ENCODE peak calls at places on chromosomes 6 and 20, in seven cellular contexts. One of them, this sample, is unnamed.

GRCh38 chr6:111030008-111031006 is 48.5 kb downstream of the RPF2 start:
- DNase-seq in memory B cell: no peak
- DNase-seq in cardiac muscle cell: peak
- DNase-seq in ureter: no peak
- DNase-seq in NCI-H2081: no peak
- DNase-seq in HS-5: no peak
- DNase-seq in mammary epithelial cell: no peak
- DNase-seq in this sample: no peak

GRCh38 chr20:10453241-10453640 is 18.1 kb downstream of the SLX4IP start:
- DNase-seq in cardiac muscle cell: no peak
- DNase-seq in mammary epithelial cell: no peak
- DNase-seq in HS-5: no peak
- DNase-seq in NCI-H2081: no peak
- DNase-seq in memory B cell: no peak
- DNase-seq in ureter: no peak
- DNase-seq in this sample: no peak

GRCh38 chr6:37628611-37629320 is 68.9 kb downstream of the MDGA1 start:
- DNase-seq in cardiac muscle cell: peak
- DNase-seq in memory B cell: no peak
- DNase-seq in HS-5: peak
- DNase-seq in ureter: no peak
- DNase-seq in mammary epithelial cell: no peak
- DNase-seq in NCI-H2081: no peak
- DNase-seq in this sample: no peak

GRCh38 chr6:150813319-150813992 is 52.0 kb upstream of the MTHFD1L start:
- DNase-seq in memory B cell: peak
- DNase-seq in NCI-H2081: no peak
- DNase-seq in ureter: peak
- DNase-seq in mammary epithelial cell: peak
- DNase-seq in cardiac muscle cell: peak
- DNase-seq in HS-5: no peak
- DNase-seq in this sample: no peak

GRCh38 chr20:2303693-2304092 is 7.9 kb downstream of the TGM3 start:
- DNase-seq in memory B cell: no peak
- DNase-seq in ureter: no peak
- DNase-seq in cardiac muscle cell: no peak
- DNase-seq in mammary epithelial cell: no peak
- DNase-seq in NCI-H2081: no peak
- DNase-seq in HS-5: no peak
- DNase-seq in this sample: no peak

GRCh38 chr6:170289971-170290305 is 940 bp downstream of the DLL1 start:
- DNase-seq in memory B cell: no peak
- DNase-seq in NCI-H2081: no peak
- DNase-seq in HS-5: no peak
- DNase-seq in ureter: peak
- DNase-seq in cardiac muscle cell: no peak
- DNase-seq in mammary epithelial cell: no peak
- DNase-seq in this sample: no peak

GRCh38 chr6:167906899-167907298 is 80.2 kb downstream of the AFDN start:
- DNase-seq in ureter: peak
- DNase-seq in HS-5: no peak
- DNase-seq in cardiac muscle cell: peak
- DNase-seq in NCI-H2081: peak
- DNase-seq in mammary epithelial cell: no peak
- DNase-seq in memory B cell: no peak
- DNase-seq in this sample: no peak

GRCh38 chr6:135209803-135210202 is 28.7 kb downstream of the MYB start:
- DNase-seq in HS-5: no peak
- DNase-seq in mammary epithelial cell: no peak
- DNase-seq in cardiac muscle cell: no peak
- DNase-seq in memory B cell: no peak
- DNase-seq in ureter: no peak
- DNase-seq in NCI-H2081: no peak
- DNase-seq in this sample: no peak

GRCh38 chr20:3068986-3069900 is 2.2 kb upstream of the OXT start:
- DNase-seq in HS-5: no peak
- DNase-seq in cardiac muscle cell: no peak
- DNase-seq in mammary epithelial cell: no peak
- DNase-seq in ureter: no peak
- DNase-seq in NCI-H2081: no peak
- DNase-seq in memory B cell: no peak
- DNase-seq in this sample: peak

GRCh38 chr6:47103931-47104330 is 61.8 kb upstream of the ADGRF1 start:
- DNase-seq in cardiac muscle cell: peak
- DNase-seq in HS-5: no peak
- DNase-seq in ureter: no peak
- DNase-seq in NCI-H2081: no peak
- DNase-seq in mammary epithelial cell: peak
- DNase-seq in memory B cell: no peak
- DNase-seq in this sample: no peak

GRCh38 chr6:148611213-148611612 is 135.6 kb upstream of the UST start:
- DNase-seq in cardiac muscle cell: peak
- DNase-seq in memory B cell: no peak
- DNase-seq in NCI-H2081: no peak
- DNase-seq in mammary epithelial cell: peak
- DNase-seq in HS-5: no peak
- DNase-seq in ureter: peak
- DNase-seq in this sample: peak

GRCh38 chr20:8375898-8376297 is 243.8 kb downstream of the PLCB1 start:
- DNase-seq in memory B cell: no peak
- DNase-seq in NCI-H2081: no peak
- DNase-seq in mammary epithelial cell: no peak
- DNase-seq in HS-5: no peak
- DNase-seq in cardiac muscle cell: no peak
- DNase-seq in ureter: no peak
- DNase-seq in this sample: no peak

GRCh38 chr6:159761135-159761872 is 541 bp upstream of the ACAT2 start:
- DNase-seq in cardiac muscle cell: peak
- DNase-seq in memory B cell: no peak
- DNase-seq in ureter: no peak
- DNase-seq in NCI-H2081: no peak
- DNase-seq in mammary epithelial cell: peak
- DNase-seq in HS-5: no peak
- DNase-seq in this sample: no peak

GRCh38 chr20:32985596-32985995 is 18.6 kb downstream of the SUN5 start:
- DNase-seq in memory B cell: no peak
- DNase-seq in ureter: no peak
- DNase-seq in NCI-H2081: no peak
- DNase-seq in mammary epithelial cell: no peak
- DNase-seq in HS-5: no peak
- DNase-seq in cardiac muscle cell: no peak
- DNase-seq in this sample: peak

GRCh38 chr6:16045238-16045637 is 83.6 kb upstream of the MYLIP start:
- DNase-seq in mammary epithelial cell: peak
- DNase-seq in memory B cell: no peak
- DNase-seq in cardiac muscle cell: no peak
- DNase-seq in HS-5: no peak
- DNase-seq in NCI-H2081: no peak
- DNase-seq in ureter: no peak
- DNase-seq in this sample: no peak

GRCh38 chr20:1326031-1326930 is 2.7 kb downstream of the SDCBP2 start:
- DNase-seq in memory B cell: no peak
- DNase-seq in ureter: peak
- DNase-seq in NCI-H2081: no peak
- DNase-seq in cardiac muscle cell: peak
- DNase-seq in HS-5: no peak
- DNase-seq in mammary epithelial cell: no peak
- DNase-seq in this sample: peak

GRCh38 chr6:12355354-12355753 is 65.2 kb downstream of the EDN1 start:
- DNase-seq in NCI-H2081: no peak
- DNase-seq in mammary epithelial cell: peak
- DNase-seq in ureter: no peak
- DNase-seq in cardiac muscle cell: no peak
- DNase-seq in HS-5: no peak
- DNase-seq in memory B cell: no peak
- DNase-seq in this sample: no peak

GRCh38 chr6:17096076-17096475 is 5.8 kb upstream of the STMND1 start:
- DNase-seq in HS-5: no peak
- DNase-seq in mammary epithelial cell: no peak
- DNase-seq in memory B cell: no peak
- DNase-seq in cardiac muscle cell: peak
- DNase-seq in NCI-H2081: no peak
- DNase-seq in ureter: no peak
- DNase-seq in this sample: no peak

GRCh38 chr20:50624351-50625016 is 66.9 kb downstream of the RIPOR3 start:
- DNase-seq in HS-5: no peak
- DNase-seq in cardiac muscle cell: no peak
- DNase-seq in memory B cell: no peak
- DNase-seq in NCI-H2081: peak
- DNase-seq in mammary epithelial cell: peak
- DNase-seq in ureter: peak
- DNase-seq in this sample: no peak

GRCh38 chr6:159726196-159726917 is 949 bp upstream of the WTAP start:
- DNase-seq in cardiac muscle cell: no peak
- DNase-seq in NCI-H2081: no peak
- DNase-seq in ureter: no peak
- DNase-seq in HS-5: no peak
- DNase-seq in memory B cell: no peak
- DNase-seq in mammary epithelial cell: no peak
- DNase-seq in this sample: no peak

GRCh38 chr20:10448270-10449156 is 13.4 kb downstream of the SLX4IP start:
- DNase-seq in ureter: no peak
- DNase-seq in mammary epithelial cell: no peak
- DNase-seq in cardiac muscle cell: peak
- DNase-seq in NCI-H2081: no peak
- DNase-seq in memory B cell: no peak
- DNase-seq in HS-5: no peak
- DNase-seq in this sample: no peak

GRCh38 chr6:27541212-27541931 is 68.5 kb upstream of the ZNF184 start:
- DNase-seq in NCI-H2081: no peak
- DNase-seq in cardiac muscle cell: no peak
- DNase-seq in ureter: no peak
- DNase-seq in memory B cell: no peak
- DNase-seq in mammary epithelial cell: peak
- DNase-seq in HS-5: no peak
- DNase-seq in this sample: no peak

GRCh38 chr6:168128631-168129291 is 49.7 kb upstream of the FRMD1 start:
- DNase-seq in ureter: no peak
- DNase-seq in NCI-H2081: no peak
- DNase-seq in HS-5: no peak
- DNase-seq in mammary epithelial cell: no peak
- DNase-seq in memory B cell: no peak
- DNase-seq in cardiac muscle cell: no peak
- DNase-seq in this sample: peak

GRCh38 chr20:48378976-48379670 is 448.7 kb downstream of the PREX1 start:
- DNase-seq in mammary epithelial cell: no peak
- DNase-seq in memory B cell: no peak
- DNase-seq in cardiac muscle cell: no peak
- DNase-seq in NCI-H2081: no peak
- DNase-seq in HS-5: no peak
- DNase-seq in ureter: no peak
- DNase-seq in this sample: peak

GRCh38 chr6:134420638-134421181 is 102.8 kb upstream of the SGK1 start:
- DNase-seq in HS-5: peak
- DNase-seq in NCI-H2081: no peak
- DNase-seq in memory B cell: no peak
- DNase-seq in cardiac muscle cell: peak
- DNase-seq in mammary epithelial cell: peak
- DNase-seq in ureter: no peak
- DNase-seq in this sample: no peak

GRCh38 chr20:44720617-44720993 is 5.4 kb downstream of the CCN5 start:
- DNase-seq in memory B cell: no peak
- DNase-seq in NCI-H2081: no peak
- DNase-seq in HS-5: peak
- DNase-seq in mammary epithelial cell: no peak
- DNase-seq in cardiac muscle cell: peak
- DNase-seq in ureter: no peak
- DNase-seq in this sample: no peak

GRCh38 chr6:169808608-169808967 is 57.2 kb downstream of the ERMARD start:
- DNase-seq in mammary epithelial cell: no peak
- DNase-seq in cardiac muscle cell: no peak
- DNase-seq in ureter: no peak
- DNase-seq in memory B cell: no peak
- DNase-seq in HS-5: no peak
- DNase-seq in NCI-H2081: no peak
- DNase-seq in this sample: no peak

GRCh38 chr6:5671162-5671561 is 335.6 kb downstream of the NRN1 start:
- DNase-seq in HS-5: no peak
- DNase-seq in ureter: no peak
- DNase-seq in NCI-H2081: no peak
- DNase-seq in mammary epithelial cell: peak
- DNase-seq in memory B cell: no peak
- DNase-seq in cardiac muscle cell: peak
- DNase-seq in this sample: no peak

GRCh38 chr20:57772349-57772964 is 62.6 kb upstream of the PMEPA1 start:
- DNase-seq in NCI-H2081: no peak
- DNase-seq in mammary epithelial cell: peak
- DNase-seq in memory B cell: no peak
- DNase-seq in HS-5: peak
- DNase-seq in cardiac muscle cell: peak
- DNase-seq in ureter: no peak
- DNase-seq in this sample: no peak

GRCh38 chr6:136593748-136594490 is 43.7 kb upstream of the MAP7 start:
- DNase-seq in HS-5: peak
- DNase-seq in ureter: peak
- DNase-seq in NCI-H2081: no peak
- DNase-seq in cardiac muscle cell: peak
- DNase-seq in memory B cell: peak
- DNase-seq in mammary epithelial cell: peak
- DNase-seq in this sample: no peak

GRCh38 chr6:78749326-78749725 is 118.0 kb upstream of the IRAK1BP1 start:
- DNase-seq in memory B cell: no peak
- DNase-seq in mammary epithelial cell: peak
- DNase-seq in NCI-H2081: no peak
- DNase-seq in cardiac muscle cell: no peak
- DNase-seq in ureter: no peak
- DNase-seq in HS-5: peak
- DNase-seq in this sample: no peak

GRCh38 chr6:30740540-30740870 is 2.0 kb downstream of the FLOT1 start:
- DNase-seq in cardiac muscle cell: no peak
- DNase-seq in NCI-H2081: no peak
- DNase-seq in ureter: no peak
- DNase-seq in HS-5: no peak
- DNase-seq in mammary epithelial cell: no peak
- DNase-seq in memory B cell: no peak
- DNase-seq in this sample: no peak

GRCh38 chr20:32977281-32978008 is 26.8 kb downstream of the SUN5 start:
- DNase-seq in ureter: peak
- DNase-seq in HS-5: no peak
- DNase-seq in mammary epithelial cell: no peak
- DNase-seq in cardiac muscle cell: no peak
- DNase-seq in NCI-H2081: no peak
- DNase-seq in memory B cell: no peak
- DNase-seq in this sample: peak

GRCh38 chr6:11711644-11711993 is 67.0 kb downstream of the ADTRP start:
- DNase-seq in NCI-H2081: no peak
- DNase-seq in mammary epithelial cell: no peak
- DNase-seq in ureter: no peak
- DNase-seq in cardiac muscle cell: no peak
- DNase-seq in memory B cell: no peak
- DNase-seq in HS-5: no peak
- DNase-seq in this sample: no peak

GRCh38 chr6:150142657-150143501 is at the start of gene PPP1R14C:
- DNase-seq in mammary epithelial cell: peak
- DNase-seq in ureter: no peak
- DNase-seq in cardiac muscle cell: peak
- DNase-seq in NCI-H2081: no peak
- DNase-seq in HS-5: no peak
- DNase-seq in memory B cell: no peak
- DNase-seq in this sample: no peak

GRCh38 chr6:4780360-4780812 is 4.2 kb downstream of the CDYL start:
- DNase-seq in NCI-H2081: no peak
- DNase-seq in HS-5: no peak
- DNase-seq in mammary epithelial cell: peak
- DNase-seq in ureter: no peak
- DNase-seq in memory B cell: no peak
- DNase-seq in cardiac muscle cell: peak
- DNase-seq in this sample: no peak

GRCh38 chr20:61842011-61842410 is 223.7 kb downstream of the TAF4 start:
- DNase-seq in NCI-H2081: no peak
- DNase-seq in HS-5: no peak
- DNase-seq in mammary epithelial cell: no peak
- DNase-seq in memory B cell: no peak
- DNase-seq in cardiac muscle cell: no peak
- DNase-seq in ureter: no peak
- DNase-seq in this sample: peak

GRCh38 chr6:112883095-112883494 is 536.0 kb downstream of the RFPL4B start:
- DNase-seq in HS-5: no peak
- DNase-seq in memory B cell: no peak
- DNase-seq in ureter: no peak
- DNase-seq in cardiac muscle cell: no peak
- DNase-seq in mammary epithelial cell: peak
- DNase-seq in NCI-H2081: no peak
- DNase-seq in this sample: no peak